ENCODE peak calls at places on chromosomes 16 and 17, in eight cellular contexts. C is brain microvascular endothelial cell, D is RWPE1, X is BE2C, O is glutamatergic neuron, S is osteocyte, I is pancreas, B is fibroblast of pulmonary artery. T is an unnamed sample.

GRCh38 chr17:31802502-31802901 is 56.5 kb downstream of the COPRS start:
- DNase-seq in C (no peak), D (no peak), X (no peak), O (no peak), S (no peak), I (no peak), B (peak), T (no peak)

GRCh38 chr17:74922694-74923537 is at the start of gene USH1G:
- DNase-seq in C (no peak), D (peak), X (no peak), O (no peak), S (no peak), I (no peak), B (no peak), T (no peak)

GRCh38 chr17:51046527-51047384 is 73.9 kb downstream of the SPAG9 start:
- DNase-seq in C (peak), D (no peak), X (peak), O (peak), S (no peak), I (no peak), B (peak), T (peak)

GRCh38 chr17:73787036-73787720 is 142.9 kb upstream of the SDK2 start:
- DNase-seq in C (no peak), D (no peak), X (no peak), O (no peak), S (no peak), I (no peak), B (no peak), T (no peak)

GRCh38 chr17:29155235-29155965 is 24.8 kb downstream of the MYO18A start:
- DNase-seq in C (no peak), D (peak), X (peak), O (no peak), S (no peak), I (peak), B (peak), T (no peak)

GRCh38 chr16:4338125-4338582 is 13.0 kb downstream of the PAM16 start:
- DNase-seq in C (no peak), D (no peak), X (no peak), O (no peak), S (no peak), I (peak), B (no peak), T (no peak)

GRCh38 chr17:29089601-29090044 is 46.7 kb downstream of the PIPOX start:
- DNase-seq in C (no peak), D (no peak), X (no peak), O (no peak), S (no peak), I (no peak), B (no peak), T (no peak)

GRCh38 chr16:25014500-25015147 is 545 bp downstream of the ARHGAP17 start:
- DNase-seq in C (no peak), D (peak), X (peak), O (peak), S (no peak), I (peak), B (peak), T (peak)

GRCh38 chr17:37752482-37752881 is 7.6 kb upstream of the HNF1B start:
- DNase-seq in C (peak), D (peak), X (no peak), O (no peak), S (no peak), I (no peak), B (no peak), T (no peak)

GRCh38 chr17:57286372-57287105 is 30.2 kb downstream of the MSI2 start:
- DNase-seq in C (no peak), D (no peak), X (no peak), O (no peak), S (no peak), I (no peak), B (no peak), T (no peak)

GRCh38 chr17:49365667-49366066 is 3.6 kb upstream of the ZNF652 start:
- DNase-seq in C (no peak), D (no peak), X (peak), O (peak), S (no peak), I (no peak), B (peak), T (no peak)

GRCh38 chr17:56593073-56593740 is at the start of gene NOG:
- DNase-seq in C (no peak), D (peak), X (peak), O (peak), S (no peak), I (peak), B (no peak), T (peak)

GRCh38 chr16:72195609-72196008 is 23.7 kb upstream of the PMFBP1 start:
- DNase-seq in C (no peak), D (no peak), X (peak), O (peak), S (no peak), I (no peak), B (no peak), T (peak)

DNA sequence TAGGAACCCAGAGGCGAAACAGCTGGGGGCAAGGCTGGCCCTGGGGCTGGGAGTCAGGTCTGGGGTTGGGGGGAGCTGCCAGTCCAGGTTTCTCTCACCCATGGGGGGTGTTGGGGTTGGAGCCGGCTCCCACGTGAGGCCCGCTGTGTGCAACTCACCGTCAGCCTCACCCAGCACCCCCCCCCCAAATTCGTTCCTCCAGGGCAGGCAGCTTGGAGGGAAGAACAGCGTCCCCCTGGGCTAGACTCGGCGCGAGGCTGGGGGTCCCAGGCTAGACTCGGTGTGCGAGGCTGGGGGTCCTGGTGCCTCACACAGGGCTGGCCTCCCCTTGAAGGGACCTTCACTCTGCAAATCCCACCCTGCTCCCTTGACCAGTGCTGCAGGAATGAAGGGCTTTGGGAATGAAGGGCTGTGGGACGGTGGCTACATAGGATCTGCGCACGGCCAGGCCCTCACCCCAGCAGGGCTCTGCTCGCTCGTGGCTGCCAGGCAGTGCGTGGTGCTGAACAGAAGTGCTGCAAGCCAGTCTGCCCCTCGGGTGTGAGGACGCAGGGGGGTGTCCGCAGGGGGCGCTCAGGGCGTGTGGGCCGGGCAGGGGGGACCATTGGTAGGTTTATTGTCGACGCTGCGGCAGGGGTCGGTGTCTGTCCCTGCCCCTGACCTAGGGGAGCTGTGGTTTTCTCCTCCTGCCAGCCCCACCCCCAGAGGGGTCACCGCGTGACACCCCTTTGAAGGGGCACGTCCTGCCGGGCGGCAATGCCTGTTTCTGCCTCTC is 74.7 kb downstream of the KLHDC4 start:
- DNase-seq in C (no peak), D (no peak), X (no peak), O (no peak), S (no peak), I (no peak), B (no peak), T (no peak)
- TF ChIP-seq CTCF in C (no peak), D (no peak), X (no peak), O (no peak), S (no peak), I (no peak), B (no peak), T (no peak)

GRCh38 chr16:88118376-88118775 is 167.1 kb downstream of the BANP start:
- DNase-seq in C (peak), D (no peak), X (no peak), O (no peak), S (no peak), I (no peak), B (no peak), T (no peak)

GRCh38 chr16:88116121-88116900 is 165.1 kb downstream of the BANP start:
- DNase-seq in C (peak), D (no peak), X (no peak), O (no peak), S (no peak), I (no peak), B (peak), T (no peak)

GRCh38 chr16:88121886-88122580 is 170.8 kb downstream of the BANP start:
- DNase-seq in C (no peak), D (no peak), X (no peak), O (no peak), S (no peak), I (no peak), B (no peak), T (no peak)

GRCh38 chr16:88119881-88120280 is 168.6 kb downstream of the BANP start:
- DNase-seq in C (no peak), D (no peak), X (no peak), O (no peak), S (no peak), I (no peak), B (no peak), T (no peak)

GRCh38 chr16:88120812-88121211 is 169.6 kb downstream of the BANP start:
- DNase-seq in C (no peak), D (no peak), X (no peak), O (no peak), S (no peak), I (no peak), B (no peak), T (no peak)
- TF ChIP-seq CTCF in C (no peak), D (no peak), X (no peak), O (no peak), S (no peak), I (no peak), B (no peak), T (no peak)

DNA sequence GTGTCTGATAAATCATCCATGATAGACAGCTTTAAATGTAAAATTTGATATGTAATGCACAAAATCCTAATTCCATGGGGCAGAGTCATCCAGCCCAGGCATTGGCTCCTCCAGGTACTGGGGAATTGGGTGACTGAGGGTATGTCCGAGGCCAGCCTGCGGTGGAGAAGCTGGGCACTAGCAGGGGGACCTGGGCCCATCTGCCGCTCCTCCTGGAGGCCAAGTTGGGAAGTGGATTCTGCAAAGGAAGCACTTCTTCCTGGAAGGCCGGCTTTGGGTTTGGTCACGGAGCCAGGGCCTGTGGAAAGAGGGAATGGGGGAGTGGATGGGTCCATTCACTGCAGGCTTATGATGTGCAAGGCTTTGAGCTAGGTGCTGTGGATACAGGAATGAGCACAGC is 85.8 kb downstream of the GNAO1 start:
- DNase-seq in C (no peak), D (no peak), X (peak), O (peak), S (no peak), I (no peak), B (no peak), T (peak)
- TF ChIP-seq CTCF in C (peak), D (no peak), X (peak), O (peak), S (peak), I (no peak), B (peak), T (peak)

GRCh38 chr17:33925650-33926049 is 329.4 kb upstream of the CCL2 start:
- DNase-seq in C (no peak), D (no peak), X (no peak), O (no peak), S (no peak), I (no peak), B (no peak), T (no peak)

GRCh38 chr17:33924105-33924504 is 331.0 kb upstream of the CCL2 start:
- DNase-seq in C (no peak), D (no peak), X (no peak), O (no peak), S (no peak), I (no peak), B (no peak), T (no peak)

GRCh38 chr17:33922971-33923370 is 332.1 kb upstream of the CCL2 start:
- DNase-seq in C (no peak), D (no peak), X (no peak), O (no peak), S (no peak), I (no peak), B (no peak), T (no peak)

GRCh38 chr17:33929181-33929724 is 325.8 kb upstream of the CCL2 start:
- DNase-seq in C (no peak), D (no peak), X (no peak), O (no peak), S (no peak), I (no peak), B (no peak), T (no peak)

GRCh38 chr17:33927732-33928133 is 327.4 kb upstream of the CCL2 start:
- DNase-seq in C (no peak), D (peak), X (no peak), O (no peak), S (no peak), I (no peak), B (no peak), T (no peak)
- TF ChIP-seq CTCF in C (no peak), D (no peak), X (peak), O (no peak), S (no peak), I (no peak), B (no peak), T (no peak)

GRCh38 chr16:49377196-49377755 is 3.7 kb downstream of the C16orf78 start:
- DNase-seq in C (no peak), D (no peak), X (no peak), O (no peak), S (no peak), I (no peak), B (no peak), T (no peak)

GRCh38 chr16:49378816-49379215 is 5.2 kb downstream of the C16orf78 start:
- DNase-seq in C (no peak), D (no peak), X (no peak), O (no peak), S (no peak), I (no peak), B (no peak), T (no peak)

GRCh38 chr16:49378238-49378637 is 4.6 kb downstream of the C16orf78 start:
- DNase-seq in C (no peak), D (no peak), X (no peak), O (no peak), S (no peak), I (no peak), B (no peak), T (no peak)

DNA sequence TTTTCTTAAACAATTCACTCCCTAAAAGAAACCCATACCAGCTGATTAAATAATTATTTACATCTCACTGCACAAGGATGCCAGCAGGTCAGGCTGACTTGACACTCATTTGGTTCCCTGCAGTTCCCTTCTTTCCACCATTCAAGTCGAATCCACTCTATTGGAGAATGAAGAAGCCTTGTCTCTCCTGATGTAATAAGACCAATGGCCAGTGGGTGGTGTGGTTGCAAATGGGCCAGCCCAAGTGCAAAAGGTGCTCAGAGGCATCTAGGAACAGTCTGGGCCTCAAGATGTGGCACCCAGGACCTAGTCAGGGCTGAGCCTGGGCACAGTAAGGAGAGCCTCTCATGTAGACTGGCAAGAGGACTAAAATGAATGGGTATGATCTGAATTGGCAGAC is 9.3 kb downstream of the C16orf78 start:
- DNase-seq in C (no peak), D (no peak), X (peak), O (no peak), S (peak), I (no peak), B (no peak), T (peak)
- TF ChIP-seq CTCF in C (no peak), D (no peak), X (peak), O (peak), S (no peak), I (no peak), B (no peak), T (peak)

GRCh38 chr16:66696669-66697630 is at the start of gene CMTM4:
- DNase-seq in C (peak), D (peak), X (peak), O (peak), S (peak), I (peak), B (peak), T (peak)

GRCh38 chr16:66693088-66693487 is 3.5 kb downstream of the CMTM4 start:
- DNase-seq in C (no peak), D (no peak), X (no peak), O (no peak), S (no peak), I (no peak), B (no peak), T (no peak)

GRCh38 chr16:66695474-66695934 is 1.0 kb downstream of the CMTM4 start:
- DNase-seq in C (no peak), D (no peak), X (no peak), O (no peak), S (no peak), I (peak), B (no peak), T (no peak)

GRCh38 chr16:66698046-66698445 is 1.5 kb upstream of the CMTM4 start:
- DNase-seq in C (no peak), D (no peak), X (no peak), O (no peak), S (no peak), I (no peak), B (no peak), T (no peak)

DNA sequence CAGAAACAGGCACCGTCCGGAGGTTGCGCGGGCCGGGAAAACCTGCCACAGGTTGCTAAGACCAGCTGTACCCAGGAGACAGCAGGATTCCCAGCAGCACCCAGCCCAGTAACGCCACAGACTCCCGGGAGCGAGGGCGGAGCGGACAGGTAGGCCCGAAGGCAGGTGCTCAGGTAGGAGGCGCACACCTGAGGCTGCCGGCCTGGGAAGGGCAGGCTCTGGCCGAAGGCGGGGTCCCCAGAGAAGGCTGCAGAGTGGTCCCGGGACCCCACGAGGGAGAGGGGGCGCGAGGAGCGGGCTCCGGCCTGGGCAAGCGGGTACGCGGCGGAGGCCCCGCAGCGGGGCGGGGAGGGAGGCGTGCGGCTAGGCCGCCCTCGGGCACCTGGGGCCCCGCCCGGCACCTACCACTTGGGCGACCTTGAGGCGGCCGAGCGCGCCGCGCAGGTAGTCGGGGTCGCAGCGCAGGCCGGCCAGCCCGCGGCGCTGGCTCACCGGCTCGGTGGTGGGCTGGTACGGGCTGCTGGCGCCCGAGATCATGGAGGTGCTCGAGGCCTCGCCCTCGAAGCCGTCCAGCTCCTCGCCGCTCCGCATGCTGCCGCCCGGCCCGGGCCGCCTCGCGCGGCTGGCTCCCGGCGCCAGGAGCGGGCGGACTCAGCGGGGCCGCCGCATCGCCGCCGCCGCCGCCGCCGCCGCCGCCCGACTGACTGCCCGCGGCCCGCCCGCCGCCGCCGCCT is 441 bp downstream of the CMTM4 start:
- DNase-seq in C (no peak), D (peak), X (peak), O (peak), S (no peak), I (peak), B (peak), T (peak)
- TF ChIP-seq CTCF in C (no peak), D (no peak), X (no peak), O (no peak), S (no peak), I (no peak), B (no peak), T (no peak)

GRCh38 chr16:3058173-3059030 is 7.0 kb upstream of the IL32 start:
- DNase-seq in C (no peak), D (no peak), X (peak), O (peak), S (no peak), I (peak), B (peak), T (no peak)
- TF ChIP-seq CTCF in C (peak), D (no peak), X (no peak), O (no peak), S (no peak), I (no peak), B (no peak), T (no peak)

T was measured in neural crest cell.